ENCODE peak calls at places on chromosomes 1 and 21, in five cellular contexts. Q, T, V, W and A are unnamed samples.

GRCh38 chr1:38872401-38873026 is 634 bp downstream of the MYCBP start:
- DNase-seq in Q (no peak), T (no peak), V (no peak), W (no peak), A (peak; percentile 27)

GRCh38 chr21:42306366-42307035 is 8.7 kb downstream of the TFF3 start:
- DNase-seq in Q (no peak), T (no peak), V (no peak), W (no peak), A (no peak)

GRCh38 chr1:198118136-198118535 is 38.7 kb upstream of the NEK7 start:
- DNase-seq in Q (no peak), T (no peak), V (no peak), W (no peak), A (no peak)

GRCh38 chr1:51690285-51690961 is 73.5 kb downstream of the OSBPL9 start:
- DNase-seq in Q (no peak), T (no peak), V (no peak), W (no peak), A (no peak)

GRCh38 chr1:164685656-164686055 is 126.7 kb downstream of the PBX1 start:
- DNase-seq in Q (no peak), T (no peak), V (no peak), W (no peak), A (no peak)

GRCh38 chr1:67685558-67686271 is 714 bp downstream of the GADD45A start:
- DNase-seq in Q (peak; percentile 21), T (peak; percentile 76), V (peak; percentile 42), W (no peak), A (peak; percentile 47)

GRCh38 chr1:156455362-156455761 is 45.2 kb downstream of the MEF2D start:
- DNase-seq in Q (no peak), T (no peak), V (no peak), W (no peak), A (no peak)

GRCh38 chr1:198830397-198830796 is 191.6 kb downstream of the PTPRC start:
- DNase-seq in Q (no peak), T (no peak), V (no peak), W (no peak), A (no peak)

GRCh38 chr21:38505654-38506523 is 7.6 kb upstream of the ERG start:
- DNase-seq in Q (peak; percentile 10), T (no peak), V (peak; percentile 64), W (no peak), A (peak; percentile 71)

GRCh38 chr1:59290173-59290954 is 6.5 kb upstream of the FGGY start:
- DNase-seq in Q (peak; percentile 40), T (no peak), V (peak; percentile 57), W (no peak), A (peak; percentile 54)

GRCh38 chr1:93701619-93702018 is 20.0 kb upstream of the BCAR3 start:
- DNase-seq in Q (no peak), T (no peak), V (peak; percentile 96), W (no peak), A (no peak)

GRCh38 chr21:23496729-23497128 is 2110.6 kb downstream of the MRPL39 start:
- DNase-seq in Q (no peak), T (no peak), V (no peak), W (no peak), A (no peak)

GRCh38 chr1:23805025-23805424 is 4.5 kb upstream of the GALE start:
- DNase-seq in Q (no peak), T (no peak), V (no peak), W (no peak), A (no peak)

GRCh38 chr1:242876021-242876420 is 351.5 kb upstream of the PLD5 start:
- DNase-seq in Q (no peak), T (no peak), V (no peak), W (no peak), A (no peak)

GRCh38 chr1:34650800-34651199 is 104.0 kb upstream of the GJB5 start:
- DNase-seq in Q (no peak), T (no peak), V (no peak), W (no peak), A (no peak)

GRCh38 chr1:230735447-230735846 is 11.7 kb upstream of the CAPN9 start:
- DNase-seq in Q (no peak), T (no peak), V (peak; percentile 15), W (no peak), A (peak; percentile 77)

GRCh38 chr1:228913649-228914048 is 178.4 kb downstream of the RHOU start:
- DNase-seq in Q (no peak), T (peak; percentile 27), V (no peak), W (no peak), A (no peak)

GRCh38 chr1:89512996-89513395 is 11.6 kb upstream of the LRRC8B start:
- DNase-seq in Q (no peak), T (no peak), V (no peak), W (no peak), A (no peak)

GRCh38 chr1:182782587-182782913 is 7.0 kb upstream of the NPL start:
- DNase-seq in Q (no peak), T (no peak), V (no peak), W (no peak), A (no peak)

GRCh38 chr1:208880433-208881100 is 636.4 kb upstream of the PLXNA2 start:
- DNase-seq in Q (no peak), T (no peak), V (no peak), W (no peak), A (no peak)

GRCh38 chr1:114524933-114525332 is 13.9 kb upstream of the TRIM33 start:
- DNase-seq in Q (no peak), T (no peak), V (peak; percentile 7), W (no peak), A (no peak)

GRCh38 chr1:206757524-206758266 is 12.9 kb upstream of the IL19 start:
- DNase-seq in Q (no peak), T (no peak), V (no peak), W (no peak), A (peak; percentile 45)

GRCh38 chr1:21143752-21144151 is 32.9 kb downstream of the EIF4G3 start:
- DNase-seq in Q (no peak), T (no peak), V (no peak), W (no peak), A (no peak)

GRCh38 chr21:24224411-24224810 is 1382.9 kb downstream of the MRPL39 start:
- DNase-seq in Q (no peak), T (no peak), V (no peak), W (no peak), A (no peak)

GRCh38 chr1:65457868-65458267 is 37.4 kb downstream of the LEPR start:
- DNase-seq in Q (no peak), T (no peak), V (no peak), W (no peak), A (no peak)

GRCh38 chr1:78254517-78254916 is 208.8 kb downstream of the GIPC2 start:
- DNase-seq in Q (no peak), T (no peak), V (no peak), W (no peak), A (peak; percentile 20)

GRCh38 chr1:229431270-229432115 is 2.4 kb downstream of the ACTA1 start:
- DNase-seq in Q (no peak), T (no peak), V (no peak), W (no peak), A (no peak)

GRCh38 chr1:9687876-9688582 is 36.5 kb downstream of the PIK3CD start:
- DNase-seq in Q (no peak), T (no peak), V (no peak), W (no peak), A (peak; percentile 14)

GRCh38 chr1:208788013-208788412 is 543.8 kb upstream of the PLXNA2 start:
- DNase-seq in Q (no peak), T (no peak), V (no peak), W (no peak), A (no peak)

GRCh38 chr1:108679586-108680213 is 12.4 kb upstream of the PRPF38B start:
- DNase-seq in Q (no peak), T (no peak), V (no peak), W (no peak), A (no peak)

GRCh38 chr1:51280321-51281096 is 44.4 kb downstream of the RNF11 start:
- DNase-seq in Q (no peak), T (no peak), V (no peak), W (no peak), A (no peak)

GRCh38 chr21:31795992-31796391 is 64.1 kb upstream of the SCAF4 start:
- DNase-seq in Q (no peak), T (no peak), V (no peak), W (no peak), A (no peak)

GRCh38 chr1:66489146-66489545 is 44.8 kb upstream of the SGIP1 start:
- DNase-seq in Q (no peak), T (no peak), V (no peak), W (no peak), A (no peak)

GRCh38 chr1:210250998-210251679 is 18.5 kb downstream of the SERTAD4 start:
- DNase-seq in Q (no peak), T (no peak), V (peak; percentile 96), W (peak; percentile 68), A (peak; percentile 43)

GRCh38 chr1:27166351-27166802 is 11.5 kb upstream of the SLC9A1 start:
- DNase-seq in Q (no peak), T (no peak), V (no peak), W (no peak), A (no peak)

GRCh38 chr1:167666416-167666815 is 36.4 kb downstream of the RCSD1 start:
- DNase-seq in Q (no peak), T (no peak), V (peak; percentile 16), W (no peak), A (no peak)

GRCh38 chr1:154386643-154387352 is 18.3 kb upstream of the IL6R start:
- DNase-seq in Q (no peak), T (no peak), V (no peak), W (no peak), A (no peak)